ENCODE peak calls at places on chromosomes 12 and 14, in nine cellular contexts. V is naive thymus-derived CD8-positive, alpha-beta T cell; S is HFF-Myc; J is HT-29; E is activated CD4-positive, alpha-beta T cell treated with anti-CD3 and anti-CD28 coated beads, Interleukin-2, amount 50 U/mL, for 1 hour; Y is activated T-cell treated with anti-CD3 and anti-CD28 coated beads for 4 hours; U is right lobe of liver; B is NCI-H510A; K is AG04450. X is an unnamed sample.

GRCh38 chr12:4580165-4580773 is 18.3 kb downstream of the DYRK4 start:
- DNase-seq in V (no peak), S (no peak), J (no peak), E (no peak), Y (no peak), U (no peak), B (no peak), K (no peak), X (no peak)

GRCh38 chr12:16369156-16369555 is 21.7 kb downstream of the MGST1 start:
- DNase-seq in V (no peak), S (no peak), J (no peak), E (no peak), Y (no peak), U (no peak), B (no peak), K (no peak), X (no peak)

GRCh38 chr12:31658743-31659086 is 773 bp upstream of the ETFBKMT start:
- DNase-seq in V (no peak), S (no peak), J (no peak), E (no peak), Y (no peak), U (no peak), B (no peak), K (no peak), X (no peak)

GRCh38 chr14:101929946-101930345 is 34.4 kb upstream of the DYNC1H1 start:
- DNase-seq in V (no peak), S (no peak), J (no peak), E (no peak), Y (no peak), U (no peak), B (no peak), K (no peak), X (no peak)

GRCh38 chr14:67782090-67782489 is 34.3 kb downstream of the ZFYVE26 start:
- DNase-seq in V (no peak), S (no peak), J (no peak), E (no peak), Y (no peak), U (no peak), B (no peak), K (no peak), X (no peak)

GRCh38 chr12:14186193-14186502 is 179.3 kb upstream of the ATF7IP start:
- DNase-seq in V (no peak), S (no peak), J (no peak), E (no peak), Y (no peak), U (no peak), B (no peak), K (no peak), X (no peak)

GRCh38 chr12:23259558-23259957 is 634.6 kb downstream of the ETNK1 start:
- DNase-seq in V (no peak), S (no peak), J (no peak), E (no peak), Y (no peak), U (no peak), B (no peak), K (no peak), X (no peak)

GRCh38 chr12:39622306-39622705 is 2.7 kb upstream of the ABCD2 start:
- DNase-seq in V (no peak), S (no peak), J (no peak), E (no peak), Y (no peak), U (no peak), B (no peak), K (no peak), X (no peak)

GRCh38 chr14:94571950-94572349 is 9.3 kb upstream of the SERPINA5 start:
- DNase-seq in V (no peak), S (no peak), J (no peak), E (no peak), Y (no peak), U (peak), B (no peak), K (no peak), X (no peak)

GRCh38 chr12:15801770-15802393 is 12.7 kb upstream of the EPS8 start:
- DNase-seq in V (no peak), S (no peak), J (no peak), E (no peak), Y (no peak), U (no peak), B (no peak), K (no peak), X (no peak)